ENCODE peak calls at places on chromosomes 11 and 22, in nine cellular contexts. Q is body of pancreas, S is K562, Y is right lobe of liver, W is erythroblast, G is heart left ventricle, N is esophagus squamous epithelium, F is sigmoid colon, O is GM12891. Z is an unnamed sample.

GRCh38 chr11:128550261-128550821 is 37.0 kb downstream of the ETS1 start:
- DNase-seq in Q (no peak), S (no peak), Y (no peak), W (no peak), G (no peak), N (no peak), F (no peak), O (no peak), Z (no peak)

GRCh38 chr22:37139762-37140161 is 10.0 kb downstream of the IL2RB start:
- DNase-seq in Q (no peak), S (no peak), Y (no peak), W (peak), G (no peak), N (no peak), F (no peak), O (no peak), Z (no peak)

GRCh38 chr11:73121692-73122091 is 20.4 kb downstream of the FCHSD2 start:
- DNase-seq in Q (no peak), S (no peak), Y (no peak), W (no peak), G (no peak), N (no peak), F (no peak), O (no peak), Z (no peak)

GRCh38 chr11:44889266-44889665 is 61.4 kb downstream of the TP53I11 start:
- DNase-seq in Q (no peak), S (no peak), Y (no peak), W (no peak), G (no peak), N (no peak), F (no peak), O (no peak), Z (no peak)

GRCh38 chr11:66068923-66069714 is 953 bp upstream of the PACS1 start:
- DNase-seq in Q (peak), S (no peak), Y (peak), W (peak), G (peak), N (no peak), F (no peak), O (no peak), Z (peak)

GRCh38 chr11:11010624-11011127 is 152.8 kb upstream of the ZBED5 start:
- DNase-seq in Q (peak), S (no peak), Y (peak), W (peak), G (peak), N (no peak), F (no peak), O (no peak), Z (no peak)

GRCh38 chr11:102967497-102967896 is 12.0 kb upstream of the MMP13 start:
- DNase-seq in Q (no peak), S (no peak), Y (no peak), W (no peak), G (no peak), N (no peak), F (no peak), O (no peak), Z (no peak)

GRCh38 chr11:96316869-96317268 is 26.1 kb downstream of the MAML2 start:
- DNase-seq in Q (no peak), S (no peak), Y (no peak), W (no peak), G (no peak), N (no peak), F (no peak), O (no peak), Z (no peak)

GRCh38 chr22:26429458-26430238 is 588 bp downstream of the ASPHD2 start:
- DNase-seq in Q (no peak), S (peak), Y (no peak), W (no peak), G (no peak), N (no peak), F (no peak), O (no peak), Z (no peak)

GRCh38 chr22:26428515-26429457 is at the start of gene ASPHD2:
- DNase-seq in Q (peak), S (peak), Y (peak), W (peak), G (peak), N (no peak), F (peak), O (peak), Z (peak)

GRCh38 chr22:26432619-26433311 is 3.7 kb downstream of the ASPHD2 start:
- DNase-seq in Q (no peak), S (no peak), Y (no peak), W (no peak), G (no peak), N (no peak), F (no peak), O (no peak), Z (no peak)

GRCh38 chr22:26431151-26431995 is 2.3 kb downstream of the ASPHD2 start:
- DNase-seq in Q (no peak), S (no peak), Y (no peak), W (no peak), G (no peak), N (no peak), F (no peak), O (no peak), Z (no peak)

GRCh38 chr22:26430600-26430999 is 1.5 kb downstream of the ASPHD2 start:
- DNase-seq in Q (no peak), S (no peak), Y (no peak), W (no peak), G (no peak), N (no peak), F (no peak), O (no peak), Z (no peak)
- TF ChIP-seq POLR2A in Q (no peak), S (no peak), Y (no peak), W (no peak), G (no peak), N (no peak), F (no peak), O (no peak), Z (no peak)

GRCh38 chr22:46774456-46775363 is 12.3 kb downstream of the TBC1D22A start:
- DNase-seq in Q (no peak), S (no peak), Y (no peak), W (no peak), G (no peak), N (no peak), F (no peak), O (no peak), Z (no peak)
- TF ChIP-seq POLR2A in Q (no peak), S (no peak), Y (no peak), W (no peak), G (no peak), N (no peak), F (no peak), O (no peak), Z (no peak)

DNA sequence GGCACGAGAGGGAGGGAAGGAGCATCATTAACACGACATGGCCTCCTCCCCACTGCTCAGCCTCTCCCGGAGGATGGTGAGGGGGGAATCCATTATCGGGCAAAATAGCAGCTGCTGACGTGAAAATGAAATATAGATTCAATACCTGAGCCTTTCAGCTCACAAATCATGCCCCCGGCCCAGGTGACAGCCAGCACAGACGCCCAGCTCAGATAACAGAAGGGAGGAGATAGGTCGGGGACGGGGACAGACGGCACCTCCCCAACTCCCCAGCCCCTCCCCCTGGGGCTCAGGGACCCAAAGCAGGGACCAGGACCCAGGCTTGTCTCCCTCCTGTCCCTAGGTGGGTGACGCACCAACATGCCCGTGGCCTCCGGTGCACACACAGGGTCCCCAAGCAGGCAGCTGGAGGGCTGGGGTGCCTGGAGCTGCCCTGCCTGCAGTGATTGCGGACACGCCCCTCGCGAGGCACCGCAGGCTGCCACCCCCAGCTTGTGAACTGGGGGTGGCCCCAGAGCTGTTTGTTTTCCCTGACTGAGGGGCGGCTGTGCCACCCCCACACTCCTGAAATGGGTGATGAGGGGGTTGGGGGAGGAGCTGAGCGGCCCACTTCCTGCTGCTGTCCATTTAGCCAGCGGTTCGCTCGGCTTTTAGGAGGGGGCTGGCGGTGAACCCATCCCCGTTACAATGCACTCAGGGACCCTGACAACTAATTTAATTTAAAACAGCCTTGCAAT is 31.7 kb downstream of the FLRT1 start:
- DNase-seq in Q (no peak), S (no peak), Y (no peak), W (no peak), G (no peak), N (no peak), F (no peak), O (no peak), Z (no peak)
- TF ChIP-seq POLR2A in Q (no peak), S (no peak), Y (no peak), W (no peak), G (no peak), N (no peak), F (no peak), O (no peak), Z (no peak)

DNA sequence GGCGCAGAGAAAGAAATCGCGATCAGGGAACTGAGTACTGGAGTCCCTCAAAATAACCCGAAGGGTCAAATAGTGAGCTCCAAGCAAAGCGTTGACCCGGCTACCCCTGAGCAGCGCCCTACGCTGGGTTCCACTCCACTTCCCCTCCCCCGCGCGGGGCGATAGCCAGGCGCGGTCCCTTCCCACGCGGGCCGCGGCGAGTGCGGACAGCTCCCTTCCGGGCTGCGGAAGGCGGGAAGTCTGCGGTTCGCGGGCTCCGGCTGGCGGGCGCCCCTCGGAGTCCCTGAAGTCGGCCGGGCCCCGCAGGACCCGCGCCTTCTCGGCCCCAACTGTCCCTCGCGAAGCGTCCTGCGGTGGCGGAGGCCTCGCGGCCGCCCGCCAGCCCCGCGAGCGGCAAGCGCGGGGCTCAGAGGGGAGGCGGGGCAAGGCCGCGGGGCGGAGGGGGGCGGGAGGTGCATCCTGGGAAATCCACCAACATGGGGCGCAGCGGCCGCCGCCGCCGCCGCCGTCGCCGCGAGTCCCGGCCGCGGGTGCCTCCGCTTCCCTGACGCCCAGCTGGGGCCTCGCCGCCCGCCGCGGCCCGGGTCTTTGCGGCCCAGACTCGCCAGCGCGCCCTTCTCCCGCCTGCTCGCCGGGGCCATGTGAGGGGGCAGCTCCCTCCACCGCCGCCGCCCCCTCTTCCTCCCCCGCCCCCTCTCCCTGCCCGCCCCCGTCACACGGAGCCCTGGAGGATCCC is at the start of gene QSER1:
- DNase-seq in Q (peak), S (peak), Y (peak), W (peak), G (peak), N (no peak), F (peak), O (peak), Z (peak)
- TF ChIP-seq POLR2A in Q (peak), S (peak), Y (peak), W (peak), G (peak), N (no peak), F (no peak), O (peak), Z (peak)

GRCh38 chr22:42939451-42939881 is 75.5 kb downstream of the PACSIN2 start:
- DNase-seq in Q (no peak), S (no peak), Y (no peak), W (no peak), G (no peak), N (no peak), F (no peak), O (no peak), Z (no peak)

GRCh38 chr22:42938449-42938848 is 76.5 kb downstream of the PACSIN2 start:
- DNase-seq in Q (no peak), S (no peak), Y (no peak), W (no peak), G (no peak), N (no peak), F (no peak), O (no peak), Z (no peak)

GRCh38 chr22:42939941-42940653 is 74.9 kb downstream of the PACSIN2 start:
- DNase-seq in Q (peak), S (no peak), Y (peak), W (no peak), G (peak), N (no peak), F (no peak), O (no peak), Z (peak)

GRCh38 chr22:42938976-42939375 is 76.0 kb downstream of the PACSIN2 start:
- DNase-seq in Q (peak), S (no peak), Y (no peak), W (no peak), G (no peak), N (no peak), F (no peak), O (no peak), Z (no peak)

DNA sequence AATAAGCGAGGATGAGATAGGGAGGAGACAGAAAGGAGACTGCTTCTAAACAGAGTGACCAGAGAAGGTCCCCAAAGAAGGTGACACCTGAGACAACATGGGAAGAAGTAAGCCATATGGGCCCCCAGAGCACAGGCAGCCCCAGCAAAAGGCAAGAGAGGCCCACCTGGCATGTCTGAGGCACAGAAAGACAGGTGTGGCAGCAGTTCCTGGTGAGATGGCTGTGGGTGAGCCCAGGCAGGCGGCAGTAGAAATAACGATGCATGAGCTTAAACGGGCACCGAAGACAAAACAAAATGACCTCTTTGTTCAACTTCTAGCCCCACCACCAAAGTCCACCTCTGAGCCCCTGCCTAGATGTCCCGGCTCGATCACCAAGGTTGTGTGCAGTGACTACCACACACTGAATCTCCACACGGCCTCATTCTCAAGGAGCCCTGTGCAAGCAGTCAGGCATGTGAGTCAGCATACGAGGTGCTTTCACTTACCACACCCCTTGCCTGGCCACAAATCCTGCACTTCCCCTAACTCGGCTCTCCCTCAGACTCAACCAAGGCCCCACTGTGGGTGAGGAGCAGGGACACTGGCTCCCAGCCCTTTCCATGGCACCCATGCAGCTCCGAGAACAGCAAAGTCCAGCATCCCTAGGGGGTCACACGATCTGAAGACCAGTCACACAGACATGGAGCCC is 77.6 kb downstream of the PACSIN2 start:
- DNase-seq in Q (peak), S (peak), Y (no peak), W (peak), G (no peak), N (no peak), F (peak), O (no peak), Z (peak)
- TF ChIP-seq POLR2A in Q (peak), S (no peak), Y (no peak), W (no peak), G (no peak), N (no peak), F (no peak), O (peak), Z (no peak)

GRCh38 chr11:61061081-61061826 is 41.0 kb upstream of the CD5 start:
- DNase-seq in Q (no peak), S (no peak), Y (no peak), W (no peak), G (no peak), N (no peak), F (peak), O (peak), Z (peak)
- TF ChIP-seq POLR2A in Q (no peak), S (no peak), Y (no peak), W (no peak), G (no peak), N (no peak), F (no peak), O (peak), Z (no peak)

GRCh38 chr11:116852261-116853125 is 15.1 kb upstream of the APOA1 start:
- DNase-seq in Q (no peak), S (no peak), Y (no peak), W (peak), G (no peak), N (no peak), F (no peak), O (no peak), Z (no peak)
- TF ChIP-seq POLR2A in Q (no peak), S (no peak), Y (no peak), W (no peak), G (no peak), N (no peak), F (no peak), O (no peak), Z (no peak)

GRCh38 chr11:125624756-125625213 is at the start of gene CHEK1:
- DNase-seq in Q (peak), S (no peak), Y (no peak), W (no peak), G (no peak), N (no peak), F (no peak), O (no peak), Z (no peak)

GRCh38 chr11:125626381-125626950 is 1.5 kb downstream of the CHEK1 start:
- DNase-seq in Q (peak), S (no peak), Y (no peak), W (peak), G (no peak), N (no peak), F (no peak), O (peak), Z (no peak)

GRCh38 chr11:125627236-125627910 is 2.4 kb downstream of the CHEK1 start:
- DNase-seq in Q (no peak), S (no peak), Y (no peak), W (peak), G (no peak), N (no peak), F (no peak), O (no peak), Z (no peak)

GRCh38 chr11:125625225-125625593 is 246 bp downstream of the CHEK1 start:
- DNase-seq in Q (no peak), S (no peak), Y (no peak), W (no peak), G (no peak), N (no peak), F (no peak), O (no peak), Z (no peak)

DNA sequence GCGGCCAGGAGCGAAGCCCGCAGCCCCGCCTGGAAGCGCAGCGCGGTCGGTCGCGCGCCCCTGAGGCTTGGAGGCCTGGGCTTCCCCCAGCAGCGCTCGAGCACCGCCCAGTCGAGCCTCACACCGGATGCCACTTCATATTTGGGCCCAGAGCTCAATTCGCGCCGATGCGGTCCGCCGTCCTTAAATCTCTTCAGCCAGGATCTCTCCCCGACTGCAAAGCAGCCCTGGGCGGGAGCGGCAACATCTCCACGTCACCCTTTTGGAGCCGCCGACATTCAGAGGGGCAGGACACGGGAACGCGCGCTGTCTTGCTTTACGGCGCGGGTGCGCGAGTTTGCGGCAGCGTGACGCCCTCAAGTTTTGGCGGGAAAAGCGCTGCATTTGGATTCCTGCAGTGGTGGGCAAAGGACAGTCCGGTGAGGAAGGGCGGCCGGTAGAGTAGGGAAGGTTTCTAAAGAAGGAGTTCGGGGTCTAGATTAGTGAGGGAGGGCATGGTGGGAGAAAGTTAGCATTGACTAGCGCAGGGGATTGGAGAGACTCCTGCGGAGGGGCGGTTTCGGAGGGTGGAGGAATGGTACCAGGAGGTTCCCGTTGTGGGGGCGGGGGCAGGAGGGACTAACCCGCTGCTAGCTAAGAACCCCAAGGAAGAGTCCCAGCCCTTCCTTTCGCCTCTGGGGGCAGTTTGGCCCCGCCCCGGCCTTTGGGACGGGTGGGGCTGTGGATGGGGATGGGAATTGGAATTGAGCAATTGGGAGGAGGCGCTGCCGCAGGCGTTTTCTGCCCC is 824 bp downstream of the CHEK1 start:
- DNase-seq in Q (peak), S (peak), Y (peak), W (peak), G (peak), N (peak), F (peak), O (peak), Z (peak)
- TF ChIP-seq POLR2A in Q (peak), S (peak), Y (peak), W (peak), G (peak), N (no peak), F (peak), O (peak), Z (peak)

DNA sequence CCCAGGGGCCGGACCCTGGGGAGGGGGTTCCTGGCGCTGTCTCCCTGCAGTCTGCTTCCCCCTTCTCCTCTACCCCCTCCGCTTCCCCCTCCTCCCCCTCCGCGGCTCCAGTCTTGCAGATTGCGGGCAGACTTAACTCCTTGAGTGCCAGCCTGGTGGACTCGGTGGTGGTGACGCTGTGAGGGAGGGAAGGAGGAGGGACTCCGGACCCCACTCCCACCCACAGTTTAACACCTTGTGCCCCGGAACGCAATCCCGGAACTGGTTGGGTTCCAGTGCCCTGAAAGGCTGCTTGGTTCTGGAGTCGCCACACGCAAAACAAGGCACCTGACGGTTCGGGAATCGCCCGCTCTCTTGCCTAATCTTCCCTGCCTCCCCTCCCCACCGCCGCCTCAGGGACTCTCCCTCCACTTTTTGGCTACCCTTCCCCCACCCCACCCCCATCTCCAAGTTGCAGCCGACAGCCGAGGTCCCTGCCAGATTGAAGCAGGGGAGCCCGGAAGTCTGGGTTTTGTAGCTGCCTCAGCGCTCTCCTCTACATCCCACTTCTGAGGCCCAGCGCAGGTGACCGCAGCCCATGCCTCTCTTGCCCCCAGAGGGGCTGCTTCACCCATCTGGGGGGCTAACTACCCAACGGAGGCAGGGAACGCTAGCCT is 3.9 kb upstream of the BCL9L start:
- DNase-seq in Q (peak), S (peak), Y (peak), W (peak), G (peak), N (no peak), F (peak), O (no peak), Z (no peak)
- TF ChIP-seq POLR2A in Q (peak), S (no peak), Y (no peak), W (no peak), G (no peak), N (no peak), F (no peak), O (no peak), Z (no peak)

Z was measured in H54.